ENCODE peak calls at places on chromosomes 11 and 22, in six cellular contexts. One of them, this sample, is unnamed.

GRCh38 chr11:131612576-131612975 is 242.2 kb downstream of the NTM start:
- DNase-seq in upper lobe of right lung: no peak
- DNase-seq in AG09319: no peak
- DNase-seq in endothelial cell: no peak
- DNase-seq in GM20000: no peak
- DNase-seq in pancreas: no peak
- DNase-seq in this sample: no peak

GRCh38 chr11:69915151-69915500 is 95.9 kb upstream of the FGF3 start:
- DNase-seq in upper lobe of right lung: no peak
- DNase-seq in AG09319: no peak
- DNase-seq in endothelial cell: no peak
- DNase-seq in GM20000: no peak
- DNase-seq in pancreas: no peak
- DNase-seq in this sample: no peak

GRCh38 chr11:111414267-111414931 is 35.3 kb upstream of the POU2AF1 start:
- DNase-seq in upper lobe of right lung: no peak
- DNase-seq in AG09319: no peak
- DNase-seq in endothelial cell: no peak
- DNase-seq in GM20000: peak
- DNase-seq in pancreas: no peak
- DNase-seq in this sample: no peak

GRCh38 chr11:68432874-68433273 is 27.7 kb upstream of the PPP6R3 start:
- DNase-seq in upper lobe of right lung: no peak
- DNase-seq in AG09319: no peak
- DNase-seq in endothelial cell: no peak
- DNase-seq in GM20000: no peak
- DNase-seq in pancreas: no peak
- DNase-seq in this sample: peak

GRCh38 chr11:16825091-16825490 is 86.6 kb downstream of the C11orf58 start:
- DNase-seq in upper lobe of right lung: no peak
- DNase-seq in AG09319: no peak
- DNase-seq in endothelial cell: no peak
- DNase-seq in GM20000: no peak
- DNase-seq in pancreas: no peak
- DNase-seq in this sample: no peak

GRCh38 chr11:62553839-62554361 is 7.3 kb upstream of the AHNAK start:
- DNase-seq in upper lobe of right lung: no peak
- DNase-seq in AG09319: no peak
- DNase-seq in endothelial cell: no peak
- DNase-seq in GM20000: no peak
- DNase-seq in pancreas: no peak
- DNase-seq in this sample: no peak

GRCh38 chr22:37014415-37014806 is 4.8 kb downstream of the TST start:
- DNase-seq in upper lobe of right lung: no peak
- DNase-seq in AG09319: no peak
- DNase-seq in endothelial cell: no peak
- DNase-seq in GM20000: no peak
- DNase-seq in pancreas: no peak
- DNase-seq in this sample: no peak

GRCh38 chr11:88175004-88175706 is at the start of gene RAB38:
- DNase-seq in upper lobe of right lung: peak
- DNase-seq in AG09319: no peak
- DNase-seq in endothelial cell: peak
- DNase-seq in GM20000: peak
- DNase-seq in pancreas: peak
- DNase-seq in this sample: peak

GRCh38 chr22:49487950-49488349 is 339.7 kb downstream of the BRD1 start:
- DNase-seq in upper lobe of right lung: no peak
- DNase-seq in AG09319: no peak
- DNase-seq in endothelial cell: no peak
- DNase-seq in GM20000: no peak
- DNase-seq in pancreas: no peak
- DNase-seq in this sample: no peak

GRCh38 chr22:37068859-37069258 is 17.3 kb downstream of the KCTD17 start:
- DNase-seq in upper lobe of right lung: no peak
- DNase-seq in AG09319: no peak
- DNase-seq in endothelial cell: peak
- DNase-seq in GM20000: no peak
- DNase-seq in pancreas: no peak
- DNase-seq in this sample: peak

GRCh38 chr11:23727821-23728220 is 769.0 kb upstream of the LUZP2 start:
- DNase-seq in upper lobe of right lung: no peak
- DNase-seq in AG09319: no peak
- DNase-seq in endothelial cell: no peak
- DNase-seq in GM20000: no peak
- DNase-seq in pancreas: no peak
- DNase-seq in this sample: no peak

GRCh38 chr22:31734512-31734911 is 15.4 kb downstream of the PRR14L start:
- DNase-seq in upper lobe of right lung: no peak
- DNase-seq in AG09319: no peak
- DNase-seq in endothelial cell: no peak
- DNase-seq in GM20000: no peak
- DNase-seq in pancreas: no peak
- DNase-seq in this sample: no peak

GRCh38 chr22:19086417-19086816 is 35.8 kb downstream of the DGCR2 start:
- DNase-seq in upper lobe of right lung: peak
- DNase-seq in AG09319: no peak
- DNase-seq in endothelial cell: no peak
- DNase-seq in GM20000: no peak
- DNase-seq in pancreas: no peak
- DNase-seq in this sample: no peak

GRCh38 chr11:134152692-134153091 is 71.1 kb downstream of the NCAPD3 start:
- DNase-seq in upper lobe of right lung: no peak
- DNase-seq in AG09319: no peak
- DNase-seq in endothelial cell: no peak
- DNase-seq in GM20000: no peak
- DNase-seq in pancreas: no peak
- DNase-seq in this sample: no peak

GRCh38 chr22:17922925-17923898 is 101.1 kb downstream of the MICAL3 start:
- DNase-seq in upper lobe of right lung: no peak
- DNase-seq in AG09319: peak
- DNase-seq in endothelial cell: no peak
- DNase-seq in GM20000: no peak
- DNase-seq in pancreas: no peak
- DNase-seq in this sample: no peak

GRCh38 chr22:41444360-41445170 is 2.0 kb downstream of the TOB2 start:
- DNase-seq in upper lobe of right lung: peak
- DNase-seq in AG09319: peak
- DNase-seq in endothelial cell: peak
- DNase-seq in GM20000: peak
- DNase-seq in pancreas: peak
- DNase-seq in this sample: peak

GRCh38 chr11:60164550-60165075 is 18.3 kb downstream of the MS4A6A start:
- DNase-seq in upper lobe of right lung: no peak
- DNase-seq in AG09319: no peak
- DNase-seq in endothelial cell: no peak
- DNase-seq in GM20000: no peak
- DNase-seq in pancreas: no peak
- DNase-seq in this sample: no peak

GRCh38 chr11:24521586-24521985 is 24.7 kb downstream of the LUZP2 start:
- DNase-seq in upper lobe of right lung: no peak
- DNase-seq in AG09319: no peak
- DNase-seq in endothelial cell: no peak
- DNase-seq in GM20000: no peak
- DNase-seq in pancreas: no peak
- DNase-seq in this sample: no peak

GRCh38 chr11:68411501-68411991 is 49.0 kb upstream of the PPP6R3 start:
- DNase-seq in upper lobe of right lung: peak
- DNase-seq in AG09319: no peak
- DNase-seq in endothelial cell: no peak
- DNase-seq in GM20000: no peak
- DNase-seq in pancreas: no peak
- DNase-seq in this sample: no peak

GRCh38 chr11:118111744-118112035 is 24.9 kb upstream of the SMIM35 start:
- DNase-seq in upper lobe of right lung: peak
- DNase-seq in AG09319: no peak
- DNase-seq in endothelial cell: no peak
- DNase-seq in GM20000: no peak
- DNase-seq in pancreas: no peak
- DNase-seq in this sample: no peak

GRCh38 chr11:72008728-72009127 is 10.0 kb downstream of the IL18BP start:
- DNase-seq in upper lobe of right lung: no peak
- DNase-seq in AG09319: no peak
- DNase-seq in endothelial cell: no peak
- DNase-seq in GM20000: no peak
- DNase-seq in pancreas: no peak
- DNase-seq in this sample: no peak

GRCh38 chr11:72007587-72007986 is 8.9 kb downstream of the IL18BP start:
- DNase-seq in upper lobe of right lung: no peak
- DNase-seq in AG09319: no peak
- DNase-seq in endothelial cell: no peak
- DNase-seq in GM20000: no peak
- DNase-seq in pancreas: no peak
- DNase-seq in this sample: no peak

GRCh38 chr11:72007089-72007476 is 8.4 kb downstream of the IL18BP start:
- DNase-seq in upper lobe of right lung: no peak
- DNase-seq in AG09319: no peak
- DNase-seq in endothelial cell: no peak
- DNase-seq in GM20000: no peak
- DNase-seq in pancreas: peak
- DNase-seq in this sample: no peak

GRCh38 chr11:72010529-72011233 is 12.0 kb downstream of the IL18BP start:
- DNase-seq in upper lobe of right lung: no peak
- DNase-seq in AG09319: no peak
- DNase-seq in endothelial cell: no peak
- DNase-seq in GM20000: no peak
- DNase-seq in pancreas: no peak
- DNase-seq in this sample: no peak

GRCh38 chr11:72009156-72009555 is 10.4 kb downstream of the IL18BP start:
- DNase-seq in upper lobe of right lung: no peak
- DNase-seq in AG09319: no peak
- DNase-seq in endothelial cell: no peak
- DNase-seq in GM20000: no peak
- DNase-seq in pancreas: no peak
- DNase-seq in this sample: no peak
- TF ChIP-seq CTCF in upper lobe of right lung: no peak
- TF ChIP-seq CTCF in AG09319: no peak
- TF ChIP-seq CTCF in endothelial cell: no peak
- TF ChIP-seq CTCF in GM20000: no peak
- TF ChIP-seq CTCF in pancreas: no peak
- TF ChIP-seq CTCF in this sample: no peak

DNA sequence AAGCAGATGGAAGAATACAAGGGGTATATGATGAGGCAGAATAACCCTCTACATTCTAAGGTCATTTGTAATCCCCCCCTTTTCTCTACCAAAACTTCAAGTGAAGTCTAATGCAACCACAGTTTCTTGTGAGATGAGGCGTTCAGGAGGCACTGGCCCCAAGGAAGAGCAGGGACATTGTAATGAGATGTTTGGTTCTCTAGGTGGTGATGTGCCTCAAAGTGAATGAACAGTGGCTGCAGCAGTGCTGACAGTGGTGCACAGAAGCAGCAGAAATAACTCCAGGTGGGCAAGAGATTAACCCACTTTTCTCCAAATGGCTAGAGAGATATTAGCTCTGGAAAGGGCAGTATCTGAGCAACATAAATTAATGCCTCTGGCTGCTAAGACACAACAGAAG is 33.8 kb downstream of the PDGFD start:
- DNase-seq in upper lobe of right lung: no peak
- DNase-seq in AG09319: no peak
- DNase-seq in endothelial cell: no peak
- DNase-seq in GM20000: no peak
- DNase-seq in pancreas: no peak
- DNase-seq in this sample: no peak
- TF ChIP-seq CTCF in upper lobe of right lung: no peak
- TF ChIP-seq CTCF in AG09319: no peak
- TF ChIP-seq CTCF in endothelial cell: no peak
- TF ChIP-seq CTCF in GM20000: no peak
- TF ChIP-seq CTCF in pancreas: no peak
- TF ChIP-seq CTCF in this sample: no peak

DNA sequence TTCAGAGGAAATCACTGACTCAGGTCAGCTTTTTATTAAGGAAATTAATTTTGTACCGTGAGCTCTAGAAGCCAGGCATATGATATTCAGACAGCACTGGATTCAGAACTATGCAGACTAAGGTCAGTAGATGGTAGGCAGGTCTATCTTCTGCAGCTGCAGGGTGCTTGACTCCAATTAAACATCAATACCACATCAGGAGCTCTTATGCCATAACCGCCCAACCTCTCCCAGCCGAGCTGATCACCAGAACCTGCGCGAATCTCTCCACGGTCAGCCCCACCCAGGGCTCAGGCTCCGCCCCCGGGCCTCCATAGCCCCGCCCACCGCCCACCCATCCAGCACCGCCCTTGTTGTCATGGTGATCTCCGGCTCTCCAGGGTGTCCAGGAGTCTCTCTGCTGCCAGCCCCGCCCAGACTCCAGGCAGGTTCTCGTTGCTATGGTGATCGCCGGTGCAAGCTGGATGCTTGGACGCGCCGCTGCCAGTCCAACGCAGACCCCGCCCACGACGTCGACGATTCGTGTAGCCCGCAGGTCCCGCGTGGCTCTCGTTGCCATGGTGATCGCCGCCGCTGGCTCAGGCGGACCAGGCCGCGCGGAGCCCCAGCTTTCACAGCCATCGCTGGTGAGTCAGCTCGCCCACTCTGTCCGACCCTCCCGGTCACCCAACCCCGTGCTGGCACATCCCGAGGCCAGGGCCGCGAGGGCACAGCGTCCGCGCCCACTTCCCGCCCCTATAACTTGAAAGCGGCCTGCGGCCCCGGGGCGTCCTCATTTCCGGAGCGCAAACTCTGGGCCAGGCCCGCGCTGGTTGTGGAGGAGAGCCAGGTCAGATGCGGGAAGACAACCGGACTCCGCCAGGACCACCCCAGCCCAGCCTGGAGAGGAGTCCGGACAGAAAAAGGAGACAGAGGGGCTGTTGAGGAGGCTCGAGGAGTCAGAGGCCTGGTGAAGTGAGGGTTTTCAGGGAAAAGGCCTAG is at the start of gene RAB36:
- DNase-seq in upper lobe of right lung: peak
- DNase-seq in AG09319: peak
- DNase-seq in endothelial cell: peak
- DNase-seq in GM20000: peak
- DNase-seq in pancreas: peak
- DNase-seq in this sample: peak
- TF ChIP-seq CTCF in upper lobe of right lung: no peak
- TF ChIP-seq CTCF in AG09319: no peak
- TF ChIP-seq CTCF in endothelial cell: no peak
- TF ChIP-seq CTCF in GM20000: no peak
- TF ChIP-seq CTCF in pancreas: no peak
- TF ChIP-seq CTCF in this sample: no peak

GRCh38 chr11:32379714-32380113 is 55.6 kb downstream of the WT1 start:
- DNase-seq in upper lobe of right lung: no peak
- DNase-seq in AG09319: no peak
- DNase-seq in endothelial cell: no peak
- DNase-seq in GM20000: no peak
- DNase-seq in pancreas: no peak
- DNase-seq in this sample: no peak

DNA sequence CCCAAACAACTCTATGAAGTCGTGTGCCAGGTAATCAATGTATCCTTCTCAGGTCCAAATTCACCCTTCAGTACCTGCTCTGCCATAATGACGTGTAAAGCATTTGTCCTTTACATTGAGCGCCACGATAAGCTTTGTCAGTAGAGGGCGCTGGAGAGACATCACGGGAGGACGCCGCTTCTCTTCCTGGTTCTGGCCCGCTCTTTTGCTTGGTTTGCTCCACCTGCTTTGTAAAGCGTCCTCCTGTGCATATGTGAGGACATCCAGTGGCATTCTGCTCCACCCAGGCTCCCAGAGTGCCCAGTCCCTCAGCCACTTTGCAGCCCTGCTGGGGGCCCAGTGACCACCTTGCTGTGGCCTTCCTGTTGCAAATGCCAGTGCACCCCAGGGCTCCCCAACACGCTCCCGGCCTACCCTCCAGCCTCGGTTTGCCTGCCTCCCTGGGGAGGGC is 61.1 kb downstream of the WT1 start:
- DNase-seq in upper lobe of right lung: no peak
- DNase-seq in AG09319: peak
- DNase-seq in endothelial cell: peak
- DNase-seq in GM20000: peak
- DNase-seq in pancreas: no peak
- DNase-seq in this sample: no peak
- TF ChIP-seq CTCF in upper lobe of right lung: peak
- TF ChIP-seq CTCF in AG09319: peak
- TF ChIP-seq CTCF in endothelial cell: peak
- TF ChIP-seq CTCF in GM20000: peak
- TF ChIP-seq CTCF in pancreas: no peak
- TF ChIP-seq CTCF in this sample: peak

This sample was measured in left lung.